ENCODE peak calls at places on chromosomes 11 and 22, in four cellular contexts. One of them, this sample, is unnamed.

GRCh38 chr11:8262552-8263108 is 1.0 kb downstream of the LMO1 start:
- DNase-seq in K562: no peak
- DNase-seq in HepG2: no peak
- DNase-seq in GM12878: no peak
- DNase-seq in this sample: no peak

GRCh38 chr22:39135092-39135896 is 17.2 kb downstream of the CBX7 start:
- DNase-seq in GM12878: no peak
- DNase-seq in HepG2: peak; percentile 55
- DNase-seq in K562: peak; percentile 71
- DNase-seq in this sample: peak; percentile 68

GRCh38 chr11:58028687-58029411 is 1.9 kb upstream of the OR6Q1 start:
- DNase-seq in HepG2: no peak
- DNase-seq in K562: no peak
- DNase-seq in GM12878: no peak
- DNase-seq in this sample: no peak

GRCh38 chr11:112082729-112083128 is 3.8 kb downstream of the TIMM8B start:
- DNase-seq in GM12878: no peak
- DNase-seq in HepG2: no peak
- DNase-seq in K562: no peak
- DNase-seq in this sample: no peak

GRCh38 chr11:73950869-73951710 is at the start of gene DNAJB13:
- DNase-seq in K562: peak; percentile 79
- DNase-seq in HepG2: peak; percentile 77
- DNase-seq in GM12878: peak; percentile 23
- DNase-seq in this sample: peak; percentile 67

GRCh38 chr22:36383110-36383581 is 4.6 kb downstream of the MYH9 start:
- DNase-seq in HepG2: no peak
- DNase-seq in GM12878: peak; percentile 89
- DNase-seq in K562: peak; percentile 41
- DNase-seq in this sample: no peak

GRCh38 chr11:5367461-5368074 is 16.0 kb upstream of the OR51M1 start:
- DNase-seq in K562: no peak
- DNase-seq in GM12878: no peak
- DNase-seq in HepG2: no peak
- DNase-seq in this sample: no peak

GRCh38 chr11:73271936-73272679 is at the start of gene P2RY6:
- DNase-seq in HepG2: peak; percentile 75
- DNase-seq in GM12878: no peak
- DNase-seq in K562: no peak
- DNase-seq in this sample: peak; percentile 93

GRCh38 chr11:78323356-78323755 is 94.3 kb downstream of the GAB2 start:
- DNase-seq in K562: no peak
- DNase-seq in HepG2: no peak
- DNase-seq in GM12878: peak; percentile 27
- DNase-seq in this sample: no peak

GRCh38 chr11:65224939-65225283 is 36.9 kb upstream of the POLA2 start:
- DNase-seq in GM12878: no peak
- DNase-seq in K562: peak; percentile 55
- DNase-seq in HepG2: no peak
- DNase-seq in this sample: peak; percentile 35

GRCh38 chr11:129115652-129116585 is 76.2 kb downstream of the ARHGAP32 start:
- DNase-seq in K562: no peak
- DNase-seq in GM12878: no peak
- DNase-seq in HepG2: peak; percentile 88
- DNase-seq in this sample: peak; percentile 63

GRCh38 chr22:22773979-22774738 is 113.5 kb upstream of the IGLL5 start:
- DNase-seq in GM12878: no peak
- DNase-seq in K562: no peak
- DNase-seq in HepG2: no peak
- DNase-seq in this sample: no peak

GRCh38 chr11:128146926-128147605 is 440.3 kb downstream of the ETS1 start:
- DNase-seq in GM12878: no peak
- DNase-seq in K562: no peak
- DNase-seq in HepG2: no peak
- DNase-seq in this sample: no peak

GRCh38 chr22:37425800-37426531 is 1.3 kb downstream of the ELFN2 start:
- DNase-seq in K562: no peak
- DNase-seq in GM12878: no peak
- DNase-seq in HepG2: no peak
- DNase-seq in this sample: peak; percentile 22

GRCh38 chr11:102390667-102391449 is 43.8 kb downstream of the BIRC2 start:
- DNase-seq in GM12878: no peak
- DNase-seq in HepG2: peak; percentile 70
- DNase-seq in K562: peak; percentile 68
- DNase-seq in this sample: peak; percentile 24

GRCh38 chr11:43746670-43747069 is 66.1 kb downstream of the HSD17B12 start:
- DNase-seq in K562: peak; percentile 33
- DNase-seq in GM12878: no peak
- DNase-seq in HepG2: no peak
- DNase-seq in this sample: no peak

GRCh38 chr11:43748095-43748494 is 67.6 kb downstream of the HSD17B12 start:
- DNase-seq in HepG2: no peak
- DNase-seq in GM12878: no peak
- DNase-seq in K562: no peak
- DNase-seq in this sample: no peak

GRCh38 chr11:43751726-43752125 is 71.2 kb downstream of the HSD17B12 start:
- DNase-seq in HepG2: no peak
- DNase-seq in GM12878: no peak
- DNase-seq in K562: no peak
- DNase-seq in this sample: no peak

GRCh38 chr11:43747130-43747802 is 66.7 kb downstream of the HSD17B12 start:
- DNase-seq in K562: peak; percentile 51
- DNase-seq in HepG2: peak; percentile 35
- DNase-seq in GM12878: no peak
- DNase-seq in this sample: no peak
- TF ChIP-seq POLR2AphosphoS2 in K562: no peak
- TF ChIP-seq POLR2AphosphoS2 in HepG2: no peak
- TF ChIP-seq POLR2AphosphoS2 in GM12878: no peak
- TF ChIP-seq POLR2AphosphoS2 in this sample: no peak

GRCh38 chr11:80144932-80145612 is 704.2 kb upstream of the TENM4 start:
- DNase-seq in HepG2: no peak
- DNase-seq in K562: no peak
- DNase-seq in GM12878: no peak
- DNase-seq in this sample: no peak

DNA sequence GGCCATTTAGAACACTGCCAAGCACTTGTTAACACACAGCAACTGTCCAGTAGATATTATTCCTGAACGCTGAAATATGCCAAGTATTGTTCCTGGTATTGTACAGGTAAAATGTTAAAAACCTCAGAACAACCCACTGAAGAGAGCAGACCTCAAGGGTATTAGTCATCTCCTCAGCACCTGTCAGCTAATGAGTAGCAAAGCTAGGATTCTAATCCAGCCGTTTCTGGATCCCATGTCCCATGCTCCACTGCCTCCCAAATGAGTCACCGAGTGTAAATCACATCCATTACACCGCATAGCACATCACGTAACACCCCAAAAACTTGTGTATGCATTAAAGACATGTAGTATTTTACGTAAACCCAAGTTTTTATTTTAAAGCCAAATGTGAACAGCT is 705.4 kb upstream of the TENM4 start:
- DNase-seq in HepG2: no peak
- DNase-seq in K562: no peak
- DNase-seq in GM12878: no peak
- DNase-seq in this sample: no peak
- TF ChIP-seq CHD2 in HepG2: no peak
- TF ChIP-seq CHD2 in K562: no peak
- TF ChIP-seq CHD2 in GM12878: no peak
- TF ChIP-seq CHD2 in this sample: no peak

DNA sequence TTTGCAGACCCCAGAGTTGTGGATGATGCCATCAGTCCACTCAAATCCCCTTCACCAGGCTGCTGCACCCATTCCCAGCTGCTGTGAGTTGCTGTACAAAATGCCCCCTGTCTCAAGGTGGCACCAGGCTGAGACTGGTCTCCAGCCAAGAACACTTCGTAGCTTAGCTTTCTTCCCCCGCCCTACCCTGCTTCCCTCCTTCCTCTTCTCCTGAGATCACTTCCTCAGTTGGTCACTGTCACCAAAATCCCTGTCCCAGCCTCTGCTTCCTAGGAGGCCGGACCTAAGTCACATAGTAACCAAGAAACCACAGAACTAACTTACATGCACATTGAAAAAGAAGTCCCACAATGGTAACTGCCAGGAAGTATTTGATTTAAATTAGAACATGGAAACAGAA is 18.4 kb upstream of the ARRB1 start:
- DNase-seq in K562: no peak
- DNase-seq in GM12878: no peak
- DNase-seq in HepG2: no peak
- DNase-seq in this sample: no peak
- TF ChIP-seq POLR2AphosphoS2 in K562: no peak
- TF ChIP-seq POLR2AphosphoS2 in GM12878: no peak
- TF ChIP-seq POLR2AphosphoS2 in HepG2: no peak
- TF ChIP-seq POLR2AphosphoS2 in this sample: no peak

DNA sequence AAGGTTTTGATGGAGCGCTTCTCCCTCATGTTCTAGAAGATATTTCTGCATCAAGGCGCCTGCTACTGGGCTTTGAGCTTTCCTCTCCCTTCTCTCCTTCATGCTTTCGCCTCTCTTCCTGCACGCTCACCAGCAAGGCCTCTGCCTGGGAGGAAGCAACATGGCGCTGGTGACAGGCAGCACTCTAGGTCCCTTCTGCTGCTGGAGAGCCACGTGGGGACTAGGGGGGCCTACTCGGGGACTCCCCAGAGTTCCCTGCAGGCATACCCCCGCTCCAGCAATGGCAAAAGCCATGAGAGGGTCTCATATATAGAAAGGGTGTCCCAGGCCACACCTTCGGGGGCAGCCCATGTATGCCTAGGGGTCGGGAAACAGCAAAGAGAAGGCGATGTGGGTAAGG is 49.7 kb downstream of the GRIK4 start:
- DNase-seq in K562: no peak
- DNase-seq in GM12878: no peak
- DNase-seq in HepG2: no peak
- DNase-seq in this sample: no peak
- TF ChIP-seq CHD2 in K562: no peak
- TF ChIP-seq CHD2 in GM12878: no peak
- TF ChIP-seq CHD2 in HepG2: no peak
- TF ChIP-seq CHD2 in this sample: no peak

DNA sequence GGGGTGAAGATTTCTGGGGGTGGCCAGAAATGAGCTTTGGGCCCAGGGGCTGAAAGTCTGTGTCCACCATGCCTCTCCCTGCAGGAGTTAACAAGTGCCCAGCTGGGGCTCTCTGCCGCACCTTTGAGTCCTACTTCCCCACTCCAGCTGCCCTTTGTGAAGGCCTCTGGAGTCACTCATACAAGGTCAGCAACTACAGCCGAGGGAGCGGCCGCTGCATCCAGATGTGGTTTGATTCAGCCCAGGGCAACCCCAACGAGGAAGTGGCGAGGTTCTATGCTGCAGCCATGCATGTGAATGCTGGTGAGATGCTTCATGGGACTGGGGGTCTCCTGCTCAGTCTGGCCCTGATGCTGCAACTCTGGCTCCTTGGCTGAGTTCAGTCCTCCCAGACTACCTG is 3.2 kb upstream of the INPPL1 start:
- DNase-seq in GM12878: no peak
- DNase-seq in HepG2: no peak
- DNase-seq in K562: no peak
- DNase-seq in this sample: no peak
- TF ChIP-seq POLR2AphosphoS2 in GM12878: no peak
- TF ChIP-seq POLR2AphosphoS2 in HepG2: no peak
- TF ChIP-seq POLR2AphosphoS2 in K562: no peak
- TF ChIP-seq POLR2AphosphoS2 in this sample: no peak

GRCh38 chr11:33500865-33501479 is 199.7 kb downstream of the C11orf91 start:
- DNase-seq in HepG2: peak; percentile 9
- DNase-seq in K562: no peak
- DNase-seq in GM12878: no peak
- DNase-seq in this sample: no peak
- TF ChIP-seq CHD2 in HepG2: no peak
- TF ChIP-seq CHD2 in K562: no peak
- TF ChIP-seq CHD2 in GM12878: no peak
- TF ChIP-seq CHD2 in this sample: no peak

This sample was measured in A549.